ENCODE peak calls at places on chromosomes 4 and X, in seven cellular contexts. One of them, this sample, is unnamed.

GRCh38 chr4:5045099-5045498 is 6.2 kb upstream of the STK32B start:
- DNase-seq in cardiac fibroblast: no peak
- DNase-seq in AG04449: no peak
- DNase-seq in prostate gland: no peak
- DNase-seq in NCI-H2107: no peak
- DNase-seq in NCI-H1417: no peak
- DNase-seq in mesenchymal stem cell: no peak
- DNase-seq in this sample: no peak

GRCh38 chr4:5812506-5813229 is 80.2 kb downstream of the CRMP1 start:
- DNase-seq in NCI-H1417: peak
- DNase-seq in cardiac fibroblast: peak
- DNase-seq in mesenchymal stem cell: peak
- DNase-seq in AG04449: peak
- DNase-seq in prostate gland: peak
- DNase-seq in NCI-H2107: no peak
- DNase-seq in this sample: no peak

GRCh38 chr4:110415451-110415850 is 60.5 kb upstream of the ENPEP start:
- DNase-seq in cardiac fibroblast: no peak
- DNase-seq in prostate gland: no peak
- DNase-seq in mesenchymal stem cell: no peak
- DNase-seq in NCI-H1417: no peak
- DNase-seq in NCI-H2107: no peak
- DNase-seq in AG04449: no peak
- DNase-seq in this sample: no peak

GRCh38 chr4:52627876-52628275 is 31.2 kb downstream of the USP46 start:
- DNase-seq in AG04449: no peak
- DNase-seq in NCI-H1417: no peak
- DNase-seq in NCI-H2107: no peak
- DNase-seq in prostate gland: no peak
- DNase-seq in cardiac fibroblast: no peak
- DNase-seq in mesenchymal stem cell: no peak
- DNase-seq in this sample: no peak

GRCh38 chr4:55184600-55185523 is 59.5 kb upstream of the KDR start:
- DNase-seq in mesenchymal stem cell: peak
- DNase-seq in NCI-H1417: peak
- DNase-seq in AG04449: peak
- DNase-seq in prostate gland: peak
- DNase-seq in NCI-H2107: peak
- DNase-seq in cardiac fibroblast: peak
- DNase-seq in this sample: peak

GRCh38 chr4:53576676-53577372 is 14.5 kb downstream of the LNX1 start:
- DNase-seq in mesenchymal stem cell: peak
- DNase-seq in NCI-H1417: no peak
- DNase-seq in NCI-H2107: no peak
- DNase-seq in prostate gland: no peak
- DNase-seq in AG04449: peak
- DNase-seq in cardiac fibroblast: peak
- DNase-seq in this sample: no peak

GRCh38 chr4:150389896-150390530 is 191.9 kb upstream of the MAB21L2 start:
- DNase-seq in cardiac fibroblast: no peak
- DNase-seq in prostate gland: no peak
- DNase-seq in AG04449: no peak
- DNase-seq in mesenchymal stem cell: peak
- DNase-seq in NCI-H2107: no peak
- DNase-seq in NCI-H1417: no peak
- DNase-seq in this sample: no peak

GRCh38 chrX:13376857-13377441 is 57.1 kb upstream of the ATXN3L start:
- DNase-seq in mesenchymal stem cell: peak
- DNase-seq in AG04449: peak
- DNase-seq in NCI-H1417: no peak
- DNase-seq in prostate gland: peak
- DNase-seq in cardiac fibroblast: peak
- DNase-seq in NCI-H2107: peak
- DNase-seq in this sample: no peak

GRCh38 chr4:169159614-169160013 is 111.1 kb downstream of the SH3RF1 start:
- DNase-seq in NCI-H1417: no peak
- DNase-seq in cardiac fibroblast: peak
- DNase-seq in prostate gland: no peak
- DNase-seq in NCI-H2107: no peak
- DNase-seq in mesenchymal stem cell: peak
- DNase-seq in AG04449: peak
- DNase-seq in this sample: no peak

This sample was measured in NCI-H1436 treated with DMSO at 0.1 percent for 48 hours.